ENCODE peak calls at places on chromosomes 13 and 19, in five cellular contexts. T is fibroblast of lung, A is IMR-90, R is HCT116, V is PC-3. J is an unnamed sample.
A peak's percentile ranks its signal among the peaks of the same experiment; 100 is the strongest.

GRCh38 chr19:9842834-9843625 is 7.9 kb downstream of the PIN1 start:
- DNase-seq in V (no peak), T (no peak), A (no peak), R (no peak), J (no peak)

GRCh38 chr19:6663236-6664187 is 6.4 kb downstream of the TNFSF14 start:
- DNase-seq in V (peak; percentile 28), T (no peak), R (no peak), A (no peak), J (no peak)

GRCh38 chr13:80705371-80706163 is 364.6 kb upstream of the SPRY2 start:
- DNase-seq in T (no peak), A (no peak), V (no peak), R (no peak), J (no peak)

GRCh38 chr13:95023405-95023804 is 277.8 kb downstream of the ABCC4 start:
- DNase-seq in V (peak; percentile 77), T (no peak), A (peak; percentile 26), R (no peak), J (no peak)

GRCh38 chr19:19956431-19957075 is 55.8 kb downstream of the ZNF93 start:
- DNase-seq in T (no peak), A (no peak), R (no peak), V (no peak), J (peak; percentile 87)

GRCh38 chr13:87208636-87209035 is 462.5 kb upstream of the SLITRK5 start:
- DNase-seq in R (no peak), T (no peak), V (no peak), A (no peak), J (no peak)

GRCh38 chr13:98026457-98026857 is 73.0 kb downstream of the IPO5 start:
- DNase-seq in R (no peak), A (peak; percentile 40), V (no peak), T (peak; percentile 64), J (no peak)

GRCh38 chr19:33283578-33283977 is 18.8 kb downstream of the CEBPA start:
- DNase-seq in R (no peak), A (no peak), T (no peak), V (no peak), J (no peak)

GRCh38 chr13:27997904-27998522 is 9.5 kb upstream of the URAD start:
- DNase-seq in V (peak; percentile 59), T (peak; percentile 34), R (peak; percentile 70), A (peak; percentile 28), J (peak; percentile 74)

GRCh38 chr19:53868091-53868891 is 608 bp downstream of the MYADM start:
- DNase-seq in T (peak; percentile 52), A (peak; percentile 42), R (no peak), V (peak; percentile 69), J (peak; percentile 73)

GRCh38 chr13:43830481-43830873 is 43.7 kb upstream of the ENOX1 start:
- DNase-seq in R (no peak), A (peak; percentile 79), T (peak; percentile 82), V (peak; percentile 11), J (no peak)

GRCh38 chr19:10735741-10736140 is 17.9 kb downstream of the DNM2 start:
- DNase-seq in A (no peak), R (no peak), V (no peak), T (no peak), J (no peak)

DNA sequence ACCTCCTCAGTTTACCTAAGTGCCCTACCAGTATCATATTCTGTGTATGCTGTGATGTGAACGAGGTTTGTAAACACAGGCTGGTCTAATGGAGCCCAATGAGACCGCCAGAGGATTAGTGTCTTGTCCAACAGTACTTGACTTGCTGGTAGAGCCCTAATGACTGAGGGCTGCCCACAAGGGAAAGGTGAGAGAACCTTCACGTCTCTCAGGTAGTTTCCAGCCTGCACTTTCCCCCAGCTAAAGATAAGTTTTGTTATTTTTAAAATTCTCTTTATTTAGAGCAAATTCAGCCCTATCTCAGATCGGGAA is 498 bp upstream of the RBM26 start:
- DNase-seq in T (no peak), R (no peak), V (no peak), A (no peak), J (no peak)
- H2AFZ ChIP-seq in T (peak overlapping the region; percentile 99), R (peak overlapping the region; percentile 55), V (peak overlapping the region; percentile 71), A (peak overlapping the region; percentile 99), J (peak overlapping the region; percentile 99)

GRCh38 chr13:41458187-41458938 is 1.0 kb downstream of the RGCC start:
- DNase-seq in A (peak; percentile 46), V (peak; percentile 15), T (peak; percentile 18), R (no peak), J (peak; percentile 54)
- H2AFZ ChIP-seq in A (peak overlapping the region; percentile 91), V (peak overlapping the region; percentile 88), T (peak overlapping the region; percentile 43), R (no peak overlapping the region), J (peak overlapping the region; percentile 92)

DNA sequence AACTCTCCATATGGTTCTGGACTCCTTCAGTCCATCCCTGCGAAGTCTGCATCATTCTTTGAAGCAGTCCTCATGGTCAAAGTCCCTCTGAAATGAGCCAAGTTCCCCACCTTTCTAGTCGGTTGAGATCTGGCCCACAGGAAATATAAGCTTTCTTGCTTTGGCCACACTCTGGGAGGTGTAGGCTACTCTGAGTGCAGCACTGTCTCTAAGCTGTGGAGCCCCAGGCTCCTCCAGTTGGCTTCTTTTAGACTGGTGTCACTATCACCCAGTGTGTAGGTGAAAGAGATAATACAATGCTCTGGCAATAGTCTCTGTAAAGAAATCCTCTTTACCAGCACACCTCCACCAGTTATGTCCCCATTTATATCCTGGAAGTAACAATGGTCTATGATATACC is 486.5 kb upstream of the KLF12 start:
- DNase-seq in V (no peak), R (no peak), A (no peak), T (no peak), J (no peak)
- H2AFZ ChIP-seq in V (no peak overlapping the region), R (no peak overlapping the region), A (no peak overlapping the region), T (no peak overlapping the region), J (no peak overlapping the region)

DNA sequence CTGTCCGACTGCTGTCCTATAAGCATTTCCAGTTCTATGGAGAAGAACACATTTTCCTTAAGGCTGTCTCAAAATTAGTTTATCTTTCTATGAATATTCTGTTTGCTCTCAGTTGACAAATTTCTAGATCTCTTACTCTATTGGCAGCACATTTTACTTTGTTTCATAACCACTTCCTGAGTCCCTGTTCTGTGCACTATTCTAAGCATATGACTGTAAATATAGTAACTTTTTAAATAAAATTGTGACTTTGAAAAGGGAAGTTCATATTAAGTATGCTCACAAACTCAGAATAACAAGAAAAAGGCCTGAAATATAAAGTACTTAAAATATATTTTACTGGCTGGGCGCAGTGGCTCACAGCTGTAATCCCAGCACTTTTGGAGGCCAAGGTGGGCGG is 56.5 kb upstream of the HTR2A start:
- DNase-seq in V (peak; percentile 25), R (no peak), A (no peak), T (no peak), J (no peak)
- H2AFZ ChIP-seq in V (no peak overlapping the region), R (no peak overlapping the region), A (no peak overlapping the region), T (no peak overlapping the region), J (no peak overlapping the region)

DNA sequence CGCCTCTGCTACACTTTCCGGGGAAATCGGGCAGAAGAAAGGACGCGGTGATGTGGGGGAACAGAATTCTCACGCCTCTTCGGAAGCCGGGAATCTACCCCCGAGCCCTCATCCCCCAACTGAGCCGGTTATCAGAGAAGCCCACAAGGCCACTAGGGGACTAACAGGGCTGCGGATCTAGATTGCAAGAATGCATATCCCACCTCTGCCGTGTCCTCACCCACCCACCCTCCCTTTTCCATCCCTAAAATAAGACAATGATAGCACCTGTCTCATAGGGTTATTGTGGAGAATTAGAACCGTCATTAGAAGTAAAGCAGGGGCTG is 1.1 kb downstream of the IGFLR1 start:
- DNase-seq in R (no peak), A (no peak), V (no peak), T (no peak), J (no peak)
- H2AFZ ChIP-seq in R (peak overlapping the region; percentile 78), A (peak overlapping the region; percentile 93), V (peak overlapping the region; percentile 77), T (peak overlapping the region; percentile 50), J (peak overlapping the region; percentile 58)

J was measured in neural progenitor cell.